ENCODE peak calls at places on chromosomes 16 and 17, in ten cellular contexts. L is BE2C; A is endodermal cell; E is Peyer's patch; Z is left ventricle myocardium inferior; T is A549; W is effector memory CD4-positive, alpha-beta T cell; K is SJSA1; U is thoracic aorta; C is HCT116. D is an unnamed sample.

GRCh38 chr17:3526491-3526890 is 31.1 kb downstream of the TRPV3 start:
- DNase-seq in L (no peak), A (no peak), E (no peak), Z (no peak), T (no peak), W (no peak), K (no peak), U (no peak), C (no peak), D (no peak)

GRCh38 chr16:65121870-65122723 is at the start of gene CDH11:
- DNase-seq in L (peak; percentile 51), A (peak; percentile 84), E (no peak), Z (peak; percentile 60), T (no peak), W (no peak), K (peak; percentile 80), U (no peak), C (no peak), D (no peak)

GRCh38 chr16:22098538-22099255 is 6.4 kb downstream of the VWA3A start:
- DNase-seq in L (peak; percentile 34), A (peak; percentile 61), E (no peak), Z (no peak), T (peak; percentile 66), W (no peak), K (peak; percentile 40), U (no peak), C (peak; percentile 56), D (no peak)

GRCh38 chr17:56593073-56593740 is at the start of gene NOG:
- DNase-seq in L (peak; percentile 36), A (peak; percentile 88), E (no peak), Z (peak; percentile 31), T (peak; percentile 80), W (no peak), K (no peak), U (no peak), C (no peak), D (peak; percentile 56)

GRCh38 chr17:74566132-74566753 is 1.1 kb downstream of the CD300H start:
- DNase-seq in L (peak; percentile 65), A (peak; percentile 93), E (peak; percentile 22), Z (no peak), T (peak; percentile 66), W (no peak), K (peak; percentile 30), U (no peak), C (peak; percentile 57), D (no peak)

GRCh38 chr16:29708917-29709600 is 30.1 kb downstream of the QPRT start:
- DNase-seq in L (no peak), A (peak; percentile 88), E (no peak), Z (no peak), T (no peak), W (no peak), K (no peak), U (no peak), C (no peak), D (no peak)

GRCh38 chr17:78496311-78496710 is 80.9 kb downstream of the DNAH17 start:
- DNase-seq in L (no peak), A (peak; percentile 24), E (no peak), Z (no peak), T (no peak), W (no peak), K (no peak), U (no peak), C (no peak), D (no peak)

GRCh38 chr16:89917773-89918452 is 749 bp upstream of the MC1R start:
- DNase-seq in L (peak; percentile 93), A (peak; percentile 83), E (peak; percentile 88), Z (peak; percentile 85), T (peak; percentile 96), W (peak; percentile 59), K (peak; percentile 96), U (no peak), C (peak; percentile 96), D (peak; percentile 64)

GRCh38 chr16:78609542-78610253 is 510.2 kb downstream of the WWOX start:
- DNase-seq in L (no peak), A (no peak), E (no peak), Z (no peak), T (no peak), W (no peak), K (no peak), U (no peak), C (no peak), D (no peak)

GRCh38 chr16:54126907-54127306 is 159.7 kb downstream of the IRX3 start:
- DNase-seq in L (no peak), A (no peak), E (no peak), Z (no peak), T (no peak), W (no peak), K (no peak), U (no peak), C (no peak), D (no peak)
- H3K4me1 ChIP-seq in L (peaks cover 3% of the 10 kb centered on the region), A (no peaks in the 10 kb centered on the region), E (no peaks in the 10 kb centered on the region), Z (no peaks in the 10 kb centered on the region), T (no peaks in the 10 kb centered on the region), W (no peaks in the 10 kb centered on the region), K (no peaks in the 10 kb centered on the region), U (no peaks in the 10 kb centered on the region), C (no peaks in the 10 kb centered on the region), D (no peaks in the 10 kb centered on the region)

GRCh38 chr17:50480142-50480764 is 1.6 kb downstream of the RSAD1 start:
- DNase-seq in L (no peak), A (no peak), E (no peak), Z (no peak), T (no peak), W (no peak), K (no peak), U (no peak), C (no peak), D (peak; percentile 5)

GRCh38 chr17:50476545-50477315 is 1.9 kb upstream of the RSAD1 start:
- DNase-seq in L (no peak), A (no peak), E (no peak), Z (no peak), T (no peak), W (no peak), K (no peak), U (no peak), C (no peak), D (peak; percentile 41)

GRCh38 chr17:50479522-50480141 is 972 bp downstream of the RSAD1 start:
- DNase-seq in L (peak; percentile 91), A (peak; percentile 96), E (peak; percentile 79), Z (peak; percentile 70), T (peak; percentile 92), W (peak; percentile 39), K (no peak), U (no peak), C (peak; percentile 77), D (peak; percentile 84)

GRCh38 chr17:50478391-50479361 is at the start of gene RSAD1:
- DNase-seq in L (peak; percentile 94), A (peak; percentile 97), E (peak; percentile 86), Z (peak; percentile 87), T (peak; percentile 96), W (peak; percentile 75), K (peak; percentile 95), U (peak; percentile 17), C (peak; percentile 87), D (peak; percentile 87)

DNA sequence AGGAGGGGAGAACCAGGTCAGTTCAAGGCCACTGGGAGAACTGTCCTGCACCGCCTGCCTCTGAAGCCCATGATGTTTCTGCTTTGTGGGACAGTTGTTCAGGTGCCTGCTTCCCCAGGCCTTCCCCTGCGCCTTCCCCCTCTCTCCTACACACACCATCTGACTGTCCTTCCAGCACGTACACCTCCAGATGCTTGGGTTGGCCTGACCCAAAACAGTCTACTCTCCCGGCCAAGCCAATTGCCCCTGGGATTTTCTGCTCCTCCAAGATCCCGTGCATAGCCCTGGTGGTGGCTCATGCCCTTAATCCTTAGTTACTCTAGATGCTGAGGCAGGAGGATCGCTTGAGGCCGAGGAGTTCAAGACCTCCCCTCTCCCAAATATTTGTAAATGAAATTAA is 684 bp upstream of the RSAD1 start:
- DNase-seq in L (no peak), A (no peak), E (no peak), Z (no peak), T (no peak), W (no peak), K (no peak), U (no peak), C (no peak), D (peak; percentile 20)
- H3K4me3 ChIP-seq in L (peak overlapping the region; percentile 67), A (peak overlapping the region; percentile 98), E (peak overlapping the region; percentile 71), Z (peak overlapping the region; percentile 85), T (peak overlapping the region; percentile 65), W (no peak overlapping the region), K (peak overlapping the region; percentile 58), U (peak overlapping the region; percentile 95), C (peak overlapping the region; percentile 78), D (no peak overlapping the region)

GRCh38 chr17:8161289-8162231 is 1.2 kb downstream of the VAMP2 start:
- DNase-seq in L (no peak), A (no peak), E (no peak), Z (peak; percentile 16), T (no peak), W (no peak), K (no peak), U (no peak), C (no peak), D (peak; percentile 35)

GRCh38 chr17:8162232-8162996 is at the start of gene VAMP2:
- DNase-seq in L (peak; percentile 76), A (peak; percentile 91), E (peak; percentile 74), Z (peak; percentile 83), T (peak; percentile 74), W (peak; percentile 71), K (peak; percentile 38), U (no peak), C (no peak), D (peak; percentile 84)

GRCh38 chr17:8160224-8160577 is 2.5 kb downstream of the VAMP2 start:
- DNase-seq in L (no peak), A (peak; percentile 36), E (no peak), Z (no peak), T (no peak), W (no peak), K (no peak), U (no peak), C (no peak), D (no peak)

GRCh38 chr17:8159459-8160223 is 3.1 kb downstream of the VAMP2 start:
- DNase-seq in L (no peak), A (no peak), E (no peak), Z (peak; percentile 1), T (no peak), W (no peak), K (no peak), U (no peak), C (no peak), D (no peak)

DNA sequence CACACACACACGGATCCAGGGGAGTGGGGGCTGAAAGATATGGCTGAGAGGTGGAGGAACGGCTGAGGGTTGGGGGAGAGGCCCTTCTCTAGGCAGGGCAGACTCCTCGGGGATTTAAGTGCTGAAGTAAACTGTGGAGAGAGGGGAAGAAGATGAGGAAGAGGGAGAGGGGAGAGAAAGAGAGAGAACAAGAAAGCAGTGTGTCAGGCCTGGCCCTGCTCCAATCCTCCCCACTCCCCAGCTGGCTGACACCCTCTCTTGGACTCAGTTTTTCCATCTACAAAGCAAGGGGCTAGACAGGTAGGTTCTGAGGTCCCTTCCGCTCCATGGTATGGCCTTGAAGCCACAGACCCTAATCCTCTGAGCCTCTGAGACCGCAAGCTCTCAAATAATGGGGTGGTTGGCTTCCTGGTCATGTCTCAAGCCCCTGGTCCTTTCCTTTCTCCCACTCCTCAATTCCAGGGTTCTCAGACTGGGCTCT is 2.0 kb downstream of the VAMP2 start:
- DNase-seq in L (no peak), A (peak; percentile 35), E (no peak), Z (no peak), T (no peak), W (no peak), K (no peak), U (no peak), C (no peak), D (no peak)
- H3K4me1 ChIP-seq in L (peaks cover 7% of the 10 kb centered on the region), A (peaks cover 17% of the 10 kb centered on the region), E (peaks cover 58% of the 10 kb centered on the region), Z (peaks cover 86% of the 10 kb centered on the region), T (peaks cover 44% of the 10 kb centered on the region), W (peaks cover 48% of the 10 kb centered on the region), K (peaks cover 45% of the 10 kb centered on the region), U (peaks cover 28% of the 10 kb centered on the region), C (peaks cover 42% of the 10 kb centered on the region), D (peaks cover 58% of the 10 kb centered on the region)

GRCh38 chr17:28334176-28334575 is 1.1 kb downstream of the IFT20 start:
- DNase-seq in L (no peak), A (no peak), E (no peak), Z (no peak), T (no peak), W (no peak), K (no peak), U (no peak), C (no peak), D (no peak)
- H3K4me3 ChIP-seq in L (peak overlapping the region; percentile 82), A (peak overlapping the region; percentile 93), E (no peak overlapping the region), Z (peak overlapping the region; percentile 90), T (peak overlapping the region; percentile 86), W (no peak overlapping the region), K (peak overlapping the region; percentile 65), U (peak overlapping the region; percentile 86), C (peak overlapping the region; percentile 97), D (no peak overlapping the region)